ENCODE peak calls at places on chromosomes 16 and 17, in seven cellular contexts. One of them, this sample, is unnamed.

GRCh38 chr17:28944862-28945741 is 6.2 kb downstream of the PHF12 start:
- DNase-seq in SW480: no peak
- DNase-seq in NCI-H187: no peak
- DNase-seq in cerebellar cortex: peak
- DNase-seq in NCI-H1048: no peak
- DNase-seq in cardiac fibroblast: peak
- DNase-seq in mesothelial cell of epicardium: no peak
- DNase-seq in this sample: no peak

GRCh38 chr17:27544350-27545131 is 86.4 kb upstream of the LGALS9 start:
- DNase-seq in SW480: peak
- DNase-seq in cardiac fibroblast: peak
- DNase-seq in mesothelial cell of epicardium: no peak
- DNase-seq in cerebellar cortex: no peak
- DNase-seq in NCI-H1048: no peak
- DNase-seq in NCI-H187: peak
- DNase-seq in this sample: no peak

GRCh38 chr16:85455534-85455933 is 157.6 kb upstream of the GSE1 start:
- DNase-seq in NCI-H187: no peak
- DNase-seq in cardiac fibroblast: no peak
- DNase-seq in cerebellar cortex: no peak
- DNase-seq in NCI-H1048: no peak
- DNase-seq in mesothelial cell of epicardium: no peak
- DNase-seq in SW480: no peak
- DNase-seq in this sample: no peak

GRCh38 chr17:60819447-60820130 is 141.9 kb downstream of the BCAS3 start:
- DNase-seq in NCI-H187: no peak
- DNase-seq in cardiac fibroblast: no peak
- DNase-seq in mesothelial cell of epicardium: no peak
- DNase-seq in cerebellar cortex: no peak
- DNase-seq in NCI-H1048: no peak
- DNase-seq in SW480: no peak
- DNase-seq in this sample: no peak

GRCh38 chr16:46844771-46845170 is 13.8 kb upstream of the C16orf87 start:
- DNase-seq in cardiac fibroblast: peak
- DNase-seq in SW480: no peak
- DNase-seq in NCI-H1048: no peak
- DNase-seq in mesothelial cell of epicardium: no peak
- DNase-seq in cerebellar cortex: no peak
- DNase-seq in NCI-H187: no peak
- DNase-seq in this sample: no peak

GRCh38 chr16:57192720-57193486 is 6.8 kb downstream of the RSPRY1 start:
- DNase-seq in SW480: no peak
- DNase-seq in cardiac fibroblast: peak
- DNase-seq in mesothelial cell of epicardium: no peak
- DNase-seq in NCI-H1048: no peak
- DNase-seq in cerebellar cortex: no peak
- DNase-seq in NCI-H187: no peak
- DNase-seq in this sample: no peak

GRCh38 chr17:47697948-47698711 is 4.2 kb downstream of the TBKBP1 start:
- DNase-seq in NCI-H187: no peak
- DNase-seq in SW480: no peak
- DNase-seq in mesothelial cell of epicardium: no peak
- DNase-seq in cardiac fibroblast: no peak
- DNase-seq in cerebellar cortex: no peak
- DNase-seq in NCI-H1048: no peak
- DNase-seq in this sample: no peak

GRCh38 chr17:13597723-13598347 is 3.9 kb downstream of the HS3ST3A1 start:
- DNase-seq in NCI-H1048: no peak
- DNase-seq in mesothelial cell of epicardium: no peak
- DNase-seq in cerebellar cortex: peak
- DNase-seq in NCI-H187: no peak
- DNase-seq in cardiac fibroblast: peak
- DNase-seq in SW480: peak
- DNase-seq in this sample: peak

GRCh38 chr17:80675451-80676095 is 130.9 kb downstream of the RPTOR start:
- DNase-seq in mesothelial cell of epicardium: no peak
- DNase-seq in NCI-H187: no peak
- DNase-seq in cerebellar cortex: no peak
- DNase-seq in SW480: no peak
- DNase-seq in cardiac fibroblast: no peak
- DNase-seq in NCI-H1048: no peak
- DNase-seq in this sample: no peak

GRCh38 chr16:80536246-80536645 is 4.5 kb upstream of the DYNLRB2 start:
- DNase-seq in SW480: no peak
- DNase-seq in NCI-H187: no peak
- DNase-seq in cardiac fibroblast: no peak
- DNase-seq in NCI-H1048: no peak
- DNase-seq in cerebellar cortex: no peak
- DNase-seq in mesothelial cell of epicardium: no peak
- DNase-seq in this sample: no peak

GRCh38 chr16:49961087-49961486 is 63.9 kb upstream of the CNEP1R1 start:
- DNase-seq in NCI-H187: no peak
- DNase-seq in SW480: no peak
- DNase-seq in mesothelial cell of epicardium: no peak
- DNase-seq in NCI-H1048: peak
- DNase-seq in cardiac fibroblast: peak
- DNase-seq in cerebellar cortex: no peak
- DNase-seq in this sample: no peak

GRCh38 chr17:57352658-57353057 is 96.3 kb downstream of the MSI2 start:
- DNase-seq in NCI-H1048: no peak
- DNase-seq in NCI-H187: no peak
- DNase-seq in mesothelial cell of epicardium: no peak
- DNase-seq in SW480: no peak
- DNase-seq in cerebellar cortex: no peak
- DNase-seq in cardiac fibroblast: no peak
- DNase-seq in this sample: no peak

GRCh38 chr17:77635176-77635575 is 323.3 kb upstream of the TNRC6C start:
- DNase-seq in NCI-H1048: no peak
- DNase-seq in cerebellar cortex: no peak
- DNase-seq in NCI-H187: no peak
- DNase-seq in SW480: no peak
- DNase-seq in cardiac fibroblast: no peak
- DNase-seq in mesothelial cell of epicardium: no peak
- DNase-seq in this sample: no peak

GRCh38 chr16:88736088-88736487 is 29.8 kb downstream of the CTU2 start:
- DNase-seq in SW480: no peak
- DNase-seq in mesothelial cell of epicardium: no peak
- DNase-seq in NCI-H187: no peak
- DNase-seq in cardiac fibroblast: no peak
- DNase-seq in cerebellar cortex: no peak
- DNase-seq in NCI-H1048: no peak
- DNase-seq in this sample: no peak

GRCh38 chr16:72963508-72963907 is 84.4 kb downstream of the ZFHX3 start:
- DNase-seq in cardiac fibroblast: no peak
- DNase-seq in mesothelial cell of epicardium: no peak
- DNase-seq in cerebellar cortex: no peak
- DNase-seq in NCI-H187: no peak
- DNase-seq in NCI-H1048: no peak
- DNase-seq in SW480: no peak
- DNase-seq in this sample: no peak

GRCh38 chr16:79509221-79509631 is 91.3 kb downstream of the MAF start:
- DNase-seq in NCI-H1048: no peak
- DNase-seq in mesothelial cell of epicardium: no peak
- DNase-seq in NCI-H187: no peak
- DNase-seq in cardiac fibroblast: no peak
- DNase-seq in cerebellar cortex: peak
- DNase-seq in SW480: no peak
- DNase-seq in this sample: no peak

GRCh38 chr17:47607481-47607880 is 42.2 kb upstream of the KPNB1 start:
- DNase-seq in mesothelial cell of epicardium: no peak
- DNase-seq in cerebellar cortex: no peak
- DNase-seq in NCI-H1048: no peak
- DNase-seq in cardiac fibroblast: no peak
- DNase-seq in SW480: no peak
- DNase-seq in NCI-H187: no peak
- DNase-seq in this sample: no peak

GRCh38 chr16:15041260-15042011 is 14.4 kb downstream of the NTAN1 start:
- DNase-seq in SW480: no peak
- DNase-seq in NCI-H187: no peak
- DNase-seq in cerebellar cortex: peak
- DNase-seq in mesothelial cell of epicardium: no peak
- DNase-seq in NCI-H1048: no peak
- DNase-seq in cardiac fibroblast: peak
- DNase-seq in this sample: no peak

GRCh38 chr16:30356401-30357084 is 1.4 kb upstream of the CD2BP2 start:
- DNase-seq in SW480: no peak
- DNase-seq in NCI-H187: no peak
- DNase-seq in NCI-H1048: no peak
- DNase-seq in cardiac fibroblast: no peak
- DNase-seq in cerebellar cortex: no peak
- DNase-seq in mesothelial cell of epicardium: no peak
- DNase-seq in this sample: no peak

GRCh38 chr17:61425682-61426481 is 26.2 kb downstream of the TBX2 start:
- DNase-seq in NCI-H1048: no peak
- DNase-seq in cardiac fibroblast: no peak
- DNase-seq in cerebellar cortex: peak
- DNase-seq in mesothelial cell of epicardium: no peak
- DNase-seq in SW480: no peak
- DNase-seq in NCI-H187: no peak
- DNase-seq in this sample: no peak

GRCh38 chr16:4846503-4846900 is 586 bp downstream of the GLYR1 start:
- DNase-seq in cardiac fibroblast: peak
- DNase-seq in NCI-H1048: no peak
- DNase-seq in NCI-H187: no peak
- DNase-seq in cerebellar cortex: no peak
- DNase-seq in SW480: peak
- DNase-seq in mesothelial cell of epicardium: no peak
- DNase-seq in this sample: peak

GRCh38 chr17:78875738-78876597 is 27.0 kb downstream of the CEP295NL start:
- DNase-seq in cardiac fibroblast: peak
- DNase-seq in mesothelial cell of epicardium: no peak
- DNase-seq in cerebellar cortex: no peak
- DNase-seq in SW480: peak
- DNase-seq in NCI-H1048: no peak
- DNase-seq in NCI-H187: no peak
- DNase-seq in this sample: no peak

GRCh38 chr17:751269-752001 is 629 bp downstream of the GEMIN4 start:
- DNase-seq in mesothelial cell of epicardium: no peak
- DNase-seq in cerebellar cortex: no peak
- DNase-seq in SW480: peak
- DNase-seq in NCI-H187: no peak
- DNase-seq in NCI-H1048: no peak
- DNase-seq in cardiac fibroblast: peak
- DNase-seq in this sample: no peak

GRCh38 chr16:3214904-3215600 is 19.9 kb downstream of the ZNF200 start:
- DNase-seq in NCI-H187: no peak
- DNase-seq in SW480: no peak
- DNase-seq in cerebellar cortex: no peak
- DNase-seq in cardiac fibroblast: no peak
- DNase-seq in mesothelial cell of epicardium: no peak
- DNase-seq in NCI-H1048: no peak
- DNase-seq in this sample: no peak

GRCh38 chr17:31788956-31789355 is 70.1 kb downstream of the COPRS start:
- DNase-seq in NCI-H1048: no peak
- DNase-seq in cardiac fibroblast: peak
- DNase-seq in SW480: no peak
- DNase-seq in NCI-H187: no peak
- DNase-seq in cerebellar cortex: no peak
- DNase-seq in mesothelial cell of epicardium: no peak
- DNase-seq in this sample: no peak

GRCh38 chr17:66730497-66730923 is 104.4 kb upstream of the CACNG5 start:
- DNase-seq in NCI-H187: no peak
- DNase-seq in SW480: no peak
- DNase-seq in cardiac fibroblast: no peak
- DNase-seq in NCI-H1048: no peak
- DNase-seq in mesothelial cell of epicardium: no peak
- DNase-seq in cerebellar cortex: no peak
- DNase-seq in this sample: no peak

GRCh38 chr17:82921426-82921825 is 81.6 kb upstream of the ZNF750 start:
- DNase-seq in cerebellar cortex: no peak
- DNase-seq in mesothelial cell of epicardium: no peak
- DNase-seq in cardiac fibroblast: no peak
- DNase-seq in NCI-H1048: no peak
- DNase-seq in NCI-H187: no peak
- DNase-seq in SW480: no peak
- DNase-seq in this sample: no peak

GRCh38 chr16:27424772-27425498 is 23.0 kb downstream of the IL21R start:
- DNase-seq in SW480: no peak
- DNase-seq in cardiac fibroblast: no peak
- DNase-seq in NCI-H187: no peak
- DNase-seq in cerebellar cortex: no peak
- DNase-seq in NCI-H1048: no peak
- DNase-seq in mesothelial cell of epicardium: no peak
- DNase-seq in this sample: no peak

GRCh38 chr17:20313891-20314290 is 153.4 kb downstream of the LGALS9B start:
- DNase-seq in SW480: no peak
- DNase-seq in NCI-H187: no peak
- DNase-seq in mesothelial cell of epicardium: no peak
- DNase-seq in NCI-H1048: no peak
- DNase-seq in cerebellar cortex: no peak
- DNase-seq in cardiac fibroblast: no peak
- DNase-seq in this sample: no peak

GRCh38 chr16:67028555-67029248 is at the start of gene CBFB:
- DNase-seq in NCI-H1048: peak
- DNase-seq in cerebellar cortex: peak
- DNase-seq in NCI-H187: peak
- DNase-seq in SW480: peak
- DNase-seq in mesothelial cell of epicardium: peak
- DNase-seq in cardiac fibroblast: peak
- DNase-seq in this sample: peak

GRCh38 chr17:17682737-17683675 is 1.7 kb downstream of the RAI1 start:
- DNase-seq in cerebellar cortex: no peak
- DNase-seq in cardiac fibroblast: peak
- DNase-seq in NCI-H187: peak
- DNase-seq in NCI-H1048: no peak
- DNase-seq in SW480: peak
- DNase-seq in mesothelial cell of epicardium: peak
- DNase-seq in this sample: peak

This sample was measured in nephron progenitor cell.